ENCODE peak calls at places on chromosomes 11 and 22, in seven cellular contexts. A is T-helper 17 cell; E is choroid plexus epithelial cell; T is stimulated activated naive B cell treated with anti-CD40 and anti-IgM and Interleukin-4, amounts not matched to agents 10 μg/mL and 1 μg/mL and 100 μg/mL, for 72 hours; P is GM04504; M is stimulated activated naive CD8-positive, alpha-beta T cell treated with anti-CD3 and anti-CD28 coated beads, Interleukin-15, Interleukin-2, amounts not matched to agents 100 U/mL and 50 U/mL, for 24 hours; G is activated gamma-delta T cell treated with anti-CD3 and anti-CD28 coated beads, Interleukin-2, amount 50 U/mL, for 16 hours. B is an unnamed sample.

GRCh38 chr11:130666781-130667251 is 218.4 kb downstream of the ADAMTS15 start:
- DNase-seq in T (no peak), E (no peak), M (no peak), G (no peak), A (no peak), P (no peak), B (peak)

GRCh38 chr11:112555491-112556364 is 295.1 kb upstream of the PLET1 start:
- DNase-seq in E (peak), T (peak), A (peak), M (peak), G (peak), P (peak), B (peak)

GRCh38 chr11:108525161-108525560 is 27.0 kb upstream of the POGLUT3 start:
- DNase-seq in E (no peak), P (no peak), G (no peak), A (no peak), M (no peak), T (no peak), B (no peak)

GRCh38 chr22:33923033-33923432 is 2.8 kb upstream of the LARGE1 start:
- DNase-seq in A (no peak), E (peak), T (no peak), G (no peak), M (no peak), P (no peak), B (no peak)

GRCh38 chr11:1218256-1218787 is 4.5 kb upstream of the MUC5B start:
- DNase-seq in E (no peak), G (no peak), M (no peak), P (no peak), T (no peak), A (no peak), B (no peak)

GRCh38 chr22:47965896-47966295 is 1203.4 kb downstream of the TBC1D22A start:
- DNase-seq in A (no peak), G (no peak), M (no peak), T (no peak), E (no peak), P (no peak), B (no peak)

GRCh38 chr11:102197759-102198158 is 87.5 kb downstream of the YAP1 start:
- DNase-seq in A (no peak), G (no peak), M (no peak), T (no peak), P (no peak), E (no peak), B (no peak)

GRCh38 chr11:35424157-35424945 is 5.0 kb upstream of the SLC1A2 start:
- DNase-seq in M (no peak), P (peak), G (no peak), T (no peak), E (peak), A (no peak), B (no peak)

GRCh38 chr11:83538286-83538685 is 252.1 kb upstream of the CCDC90B start:
- DNase-seq in E (no peak), T (no peak), P (no peak), G (no peak), A (no peak), M (no peak), B (no peak)

GRCh38 chr11:126443120-126443519 is 87.6 kb downstream of the ST3GAL4 start:
- DNase-seq in P (no peak), A (no peak), T (no peak), G (no peak), E (no peak), M (no peak), B (no peak)

GRCh38 chr11:30365793-30366517 is 43.1 kb downstream of the ARL14EP start:
- DNase-seq in G (no peak), T (no peak), M (no peak), E (no peak), P (no peak), A (no peak), B (no peak)

GRCh38 chr11:123806249-123806648 is at the start of gene OR6M1:
- DNase-seq in M (no peak), T (no peak), P (no peak), A (no peak), G (no peak), E (no peak), B (no peak)

GRCh38 chr11:57513911-57514537 is 1.5 kb downstream of the SLC43A1 start:
- DNase-seq in A (no peak), M (peak), E (no peak), T (no peak), G (no peak), P (no peak), B (peak)

GRCh38 chr11:41954034-41954433 is 494.6 kb upstream of the LRRC4C start:
- DNase-seq in P (peak), E (peak), M (no peak), A (no peak), T (no peak), G (no peak), B (no peak)

GRCh38 chr22:43698403-43698802 is 113.7 kb downstream of the EFCAB6 start:
- DNase-seq in A (no peak), M (no peak), E (no peak), P (no peak), G (no peak), T (no peak), B (no peak)

GRCh38 chr22:18998998-18999397 is 62.9 kb upstream of the PRODH start:
- DNase-seq in G (no peak), P (no peak), T (no peak), A (no peak), E (no peak), M (peak), B (peak)

GRCh38 chr11:78170874-78171549 is 17.4 kb downstream of the KCTD21 start:
- DNase-seq in A (no peak), M (no peak), P (no peak), T (no peak), G (no peak), E (peak), B (no peak)

GRCh38 chr22:46031965-46032851 is 55.2 kb upstream of the WNT7B start:
- DNase-seq in M (no peak), G (no peak), T (no peak), A (no peak), E (no peak), P (no peak), B (peak)

GRCh38 chr11:727859-728748 is 19.2 kb upstream of the TALDO1 start:
- DNase-seq in T (peak), E (peak), M (peak), P (peak), A (peak), G (peak), B (peak)

GRCh38 chr11:8839957-8840945 is 70.7 kb upstream of the AKIP1 start:
- DNase-seq in A (no peak), T (peak), P (no peak), M (peak), G (no peak), E (peak), B (no peak)

GRCh38 chr11:13448876-13449275 is 14.1 kb downstream of the BTBD10 start:
- DNase-seq in M (no peak), T (no peak), E (peak), G (no peak), P (peak), A (no peak), B (peak)

GRCh38 chr11:119783466-119784400 is 54.7 kb upstream of the NECTIN1 start:
- DNase-seq in E (peak), T (no peak), A (no peak), P (no peak), M (no peak), G (no peak), B (peak)

GRCh38 chr22:46794067-46794466 is 31.6 kb downstream of the TBC1D22A start:
- DNase-seq in P (no peak), E (no peak), M (no peak), A (no peak), G (no peak), T (no peak), B (no peak)

GRCh38 chr22:49724030-49724892 is 103.4 kb downstream of the BRD1 start:
- DNase-seq in G (no peak), E (no peak), P (no peak), T (no peak), A (no peak), M (peak), B (no peak)

B was measured in NB4.